ENCODE peak calls at places on chromosomes 2 and 18, in nine cellular contexts. One of them, this sample, is unnamed.

GRCh38 chr2:161237397-161238263 is 70.6 kb upstream of the PSMD14 start:
- DNase-seq in HCT116: no peak
- DNase-seq in spleen: peak; percentile 87
- DNase-seq in H1: no peak
- DNase-seq in GM12892: peak; percentile 19
- DNase-seq in breast epithelium: no peak
- DNase-seq in transverse colon: peak; percentile 62
- DNase-seq in stomach: peak; percentile 49
- DNase-seq in upper lobe of left lung: peak; percentile 31
- DNase-seq in this sample: peak; percentile 83

GRCh38 chr2:7116516-7116915 is 199.3 kb downstream of the RNF144A start:
- DNase-seq in HCT116: no peak
- DNase-seq in spleen: no peak
- DNase-seq in H1: no peak
- DNase-seq in GM12892: no peak
- DNase-seq in breast epithelium: no peak
- DNase-seq in transverse colon: no peak
- DNase-seq in stomach: no peak
- DNase-seq in upper lobe of left lung: no peak
- DNase-seq in this sample: no peak

GRCh38 chr18:3248670-3249359 is 1.2 kb downstream of the MYL12A start:
- DNase-seq in HCT116: no peak
- DNase-seq in spleen: no peak
- DNase-seq in H1: no peak
- DNase-seq in GM12892: no peak
- DNase-seq in breast epithelium: peak; percentile 54
- DNase-seq in transverse colon: peak; percentile 57
- DNase-seq in stomach: no peak
- DNase-seq in upper lobe of left lung: peak; percentile 50
- DNase-seq in this sample: no peak

GRCh38 chr18:49399003-49399402 is 61.4 kb downstream of the DYM start:
- DNase-seq in HCT116: no peak
- DNase-seq in spleen: no peak
- DNase-seq in H1: no peak
- DNase-seq in GM12892: no peak
- DNase-seq in breast epithelium: no peak
- DNase-seq in transverse colon: no peak
- DNase-seq in stomach: no peak
- DNase-seq in upper lobe of left lung: peak; percentile 41
- DNase-seq in this sample: no peak

GRCh38 chr18:27467073-27467472 is 282.0 kb upstream of the CHST9 start:
- DNase-seq in HCT116: no peak
- DNase-seq in spleen: no peak
- DNase-seq in H1: no peak
- DNase-seq in GM12892: no peak
- DNase-seq in breast epithelium: no peak
- DNase-seq in transverse colon: no peak
- DNase-seq in stomach: no peak
- DNase-seq in upper lobe of left lung: no peak
- DNase-seq in this sample: no peak

GRCh38 chr18:3623769-3624545 is 174.0 kb downstream of the TGIF1 start:
- DNase-seq in HCT116: peak; percentile 96
- DNase-seq in spleen: no peak
- DNase-seq in H1: no peak
- DNase-seq in GM12892: no peak
- DNase-seq in breast epithelium: peak; percentile 88
- DNase-seq in transverse colon: peak; percentile 85
- DNase-seq in stomach: peak; percentile 73
- DNase-seq in upper lobe of left lung: peak; percentile 75
- DNase-seq in this sample: peak; percentile 86

GRCh38 chr2:27209621-27210401 is 2.0 kb upstream of the ATRAID start:
- DNase-seq in HCT116: no peak
- DNase-seq in spleen: no peak
- DNase-seq in H1: no peak
- DNase-seq in GM12892: no peak
- DNase-seq in breast epithelium: no peak
- DNase-seq in transverse colon: peak; percentile 22
- DNase-seq in stomach: no peak
- DNase-seq in upper lobe of left lung: no peak
- DNase-seq in this sample: peak; percentile 13

GRCh38 chr2:239008004-239008403 is 160.1 kb downstream of the TWIST2 start:
- DNase-seq in HCT116: no peak
- DNase-seq in spleen: peak; percentile 49
- DNase-seq in H1: no peak
- DNase-seq in GM12892: no peak
- DNase-seq in breast epithelium: no peak
- DNase-seq in transverse colon: no peak
- DNase-seq in stomach: peak; percentile 1
- DNase-seq in upper lobe of left lung: no peak
- DNase-seq in this sample: no peak

GRCh38 chr2:238947243-238947760 is 99.4 kb downstream of the TWIST2 start:
- DNase-seq in HCT116: no peak
- DNase-seq in spleen: peak; percentile 51
- DNase-seq in H1: no peak
- DNase-seq in GM12892: no peak
- DNase-seq in breast epithelium: peak; percentile 5
- DNase-seq in transverse colon: no peak
- DNase-seq in stomach: peak; percentile 14
- DNase-seq in upper lobe of left lung: peak; percentile 9
- DNase-seq in this sample: peak; percentile 40

GRCh38 chr2:54432181-54433020 is 23.7 kb upstream of the SPTBN1 start:
- DNase-seq in HCT116: no peak
- DNase-seq in spleen: no peak
- DNase-seq in H1: no peak
- DNase-seq in GM12892: no peak
- DNase-seq in breast epithelium: no peak
- DNase-seq in transverse colon: no peak
- DNase-seq in stomach: no peak
- DNase-seq in upper lobe of left lung: peak; percentile 56
- DNase-seq in this sample: no peak

GRCh38 chr2:75603477-75603876 is 42.7 kb upstream of the EVA1A start:
- DNase-seq in HCT116: no peak
- DNase-seq in spleen: no peak
- DNase-seq in H1: no peak
- DNase-seq in GM12892: no peak
- DNase-seq in breast epithelium: no peak
- DNase-seq in transverse colon: no peak
- DNase-seq in stomach: no peak
- DNase-seq in upper lobe of left lung: no peak
- DNase-seq in this sample: no peak

GRCh38 chr2:221166283-221166682 is 405.8 kb downstream of the EPHA4 start:
- DNase-seq in HCT116: no peak
- DNase-seq in spleen: no peak
- DNase-seq in H1: no peak
- DNase-seq in GM12892: no peak
- DNase-seq in breast epithelium: no peak
- DNase-seq in transverse colon: no peak
- DNase-seq in stomach: no peak
- DNase-seq in upper lobe of left lung: no peak
- DNase-seq in this sample: no peak

GRCh38 chr2:232009639-232010274 is 48.2 kb downstream of the DIS3L2 start:
- DNase-seq in HCT116: no peak
- DNase-seq in spleen: no peak
- DNase-seq in H1: no peak
- DNase-seq in GM12892: no peak
- DNase-seq in breast epithelium: no peak
- DNase-seq in transverse colon: no peak
- DNase-seq in stomach: no peak
- DNase-seq in upper lobe of left lung: no peak
- DNase-seq in this sample: no peak

GRCh38 chr2:232008907-232009638 is 47.6 kb downstream of the DIS3L2 start:
- DNase-seq in HCT116: no peak
- DNase-seq in spleen: no peak
- DNase-seq in H1: no peak
- DNase-seq in GM12892: no peak
- DNase-seq in breast epithelium: no peak
- DNase-seq in transverse colon: no peak
- DNase-seq in stomach: no peak
- DNase-seq in upper lobe of left lung: no peak
- DNase-seq in this sample: no peak

GRCh38 chr2:232018191-232018590 is 56.7 kb downstream of the DIS3L2 start:
- DNase-seq in HCT116: no peak
- DNase-seq in spleen: no peak
- DNase-seq in H1: no peak
- DNase-seq in GM12892: no peak
- DNase-seq in breast epithelium: no peak
- DNase-seq in transverse colon: no peak
- DNase-seq in stomach: no peak
- DNase-seq in upper lobe of left lung: no peak
- DNase-seq in this sample: no peak

GRCh38 chr2:232014681-232015080 is 53.2 kb downstream of the DIS3L2 start:
- DNase-seq in HCT116: no peak
- DNase-seq in spleen: no peak
- DNase-seq in H1: no peak
- DNase-seq in GM12892: no peak
- DNase-seq in breast epithelium: no peak
- DNase-seq in transverse colon: no peak
- DNase-seq in stomach: no peak
- DNase-seq in upper lobe of left lung: no peak
- DNase-seq in this sample: no peak

GRCh38 chr2:232013701-232014353 is 52.3 kb downstream of the DIS3L2 start:
- DNase-seq in HCT116: no peak
- DNase-seq in spleen: no peak
- DNase-seq in H1: no peak
- DNase-seq in GM12892: no peak
- DNase-seq in breast epithelium: no peak
- DNase-seq in transverse colon: no peak
- DNase-seq in stomach: no peak
- DNase-seq in upper lobe of left lung: no peak
- DNase-seq in this sample: no peak
- TF ChIP-seq POLR2AphosphoS5 in HCT116: no peak
- TF ChIP-seq POLR2AphosphoS5 in spleen: no peak
- TF ChIP-seq POLR2AphosphoS5 in H1: no peak
- TF ChIP-seq POLR2AphosphoS5 in GM12892: no peak
- TF ChIP-seq POLR2AphosphoS5 in breast epithelium: no peak
- TF ChIP-seq POLR2AphosphoS5 in transverse colon: no peak
- TF ChIP-seq POLR2AphosphoS5 in stomach: no peak
- TF ChIP-seq POLR2AphosphoS5 in upper lobe of left lung: no peak
- TF ChIP-seq POLR2AphosphoS5 in this sample: no peak

GRCh38 chr2:217804786-217805678 is 197.8 kb downstream of the TNS1 start:
- DNase-seq in HCT116: no peak
- DNase-seq in spleen: peak; percentile 28
- DNase-seq in H1: no peak
- DNase-seq in GM12892: no peak
- DNase-seq in breast epithelium: no peak
- DNase-seq in transverse colon: no peak
- DNase-seq in stomach: no peak
- DNase-seq in upper lobe of left lung: no peak
- DNase-seq in this sample: no peak
- TF ChIP-seq POLR2AphosphoS5 in HCT116: no peak
- TF ChIP-seq POLR2AphosphoS5 in spleen: no peak
- TF ChIP-seq POLR2AphosphoS5 in H1: no peak
- TF ChIP-seq POLR2AphosphoS5 in GM12892: no peak
- TF ChIP-seq POLR2AphosphoS5 in breast epithelium: no peak
- TF ChIP-seq POLR2AphosphoS5 in transverse colon: no peak
- TF ChIP-seq POLR2AphosphoS5 in stomach: no peak
- TF ChIP-seq POLR2AphosphoS5 in upper lobe of left lung: no peak
- TF ChIP-seq POLR2AphosphoS5 in this sample: no peak

DNA sequence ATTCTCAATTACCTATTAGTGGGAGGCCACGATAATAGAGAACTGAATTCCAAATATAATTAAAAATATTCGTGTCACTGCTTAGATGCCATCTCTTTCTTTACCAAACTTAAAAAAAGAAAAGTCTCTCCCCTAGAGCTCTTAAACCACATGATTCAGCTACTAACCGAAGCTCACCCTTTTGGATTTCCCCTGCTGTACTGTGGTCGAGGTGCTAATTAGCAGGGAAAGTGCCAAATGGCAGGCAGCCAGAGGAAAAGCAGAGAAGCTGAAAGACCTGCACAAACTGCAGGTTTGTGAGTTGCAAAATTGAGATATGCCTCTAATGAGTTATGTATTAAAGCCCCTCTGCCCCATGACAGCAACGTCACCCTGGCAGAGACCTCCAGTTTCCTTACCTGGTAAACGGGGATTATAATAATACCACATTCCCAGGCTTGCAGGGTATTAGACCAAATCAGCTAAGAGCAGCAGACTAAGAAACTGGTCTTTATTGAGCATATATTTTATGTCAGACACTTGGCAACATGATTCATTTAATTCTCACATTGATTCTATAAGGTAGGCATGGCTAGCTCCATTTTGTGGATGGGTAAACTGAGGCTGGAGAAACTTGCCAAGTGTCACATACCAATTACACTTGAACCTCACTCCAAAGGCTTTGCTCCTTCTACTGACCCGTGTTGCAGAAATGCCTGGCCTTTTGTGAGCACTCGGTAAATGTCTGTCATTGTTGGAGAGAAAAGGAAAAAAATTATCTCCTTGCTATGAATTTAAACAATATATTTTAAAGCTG is 259.7 kb downstream of the LPIN1 start:
- DNase-seq in HCT116: no peak
- DNase-seq in spleen: no peak
- DNase-seq in H1: no peak
- DNase-seq in GM12892: no peak
- DNase-seq in breast epithelium: peak; percentile 28
- DNase-seq in transverse colon: peak; percentile 11
- DNase-seq in stomach: peak; percentile 74
- DNase-seq in upper lobe of left lung: peak; percentile 54
- DNase-seq in this sample: no peak
- TF ChIP-seq POLR2AphosphoS5 in HCT116: no peak
- TF ChIP-seq POLR2AphosphoS5 in spleen: no peak
- TF ChIP-seq POLR2AphosphoS5 in H1: no peak
- TF ChIP-seq POLR2AphosphoS5 in GM12892: no peak
- TF ChIP-seq POLR2AphosphoS5 in breast epithelium: no peak
- TF ChIP-seq POLR2AphosphoS5 in transverse colon: no peak
- TF ChIP-seq POLR2AphosphoS5 in stomach: no peak
- TF ChIP-seq POLR2AphosphoS5 in upper lobe of left lung: no peak
- TF ChIP-seq POLR2AphosphoS5 in this sample: no peak

DNA sequence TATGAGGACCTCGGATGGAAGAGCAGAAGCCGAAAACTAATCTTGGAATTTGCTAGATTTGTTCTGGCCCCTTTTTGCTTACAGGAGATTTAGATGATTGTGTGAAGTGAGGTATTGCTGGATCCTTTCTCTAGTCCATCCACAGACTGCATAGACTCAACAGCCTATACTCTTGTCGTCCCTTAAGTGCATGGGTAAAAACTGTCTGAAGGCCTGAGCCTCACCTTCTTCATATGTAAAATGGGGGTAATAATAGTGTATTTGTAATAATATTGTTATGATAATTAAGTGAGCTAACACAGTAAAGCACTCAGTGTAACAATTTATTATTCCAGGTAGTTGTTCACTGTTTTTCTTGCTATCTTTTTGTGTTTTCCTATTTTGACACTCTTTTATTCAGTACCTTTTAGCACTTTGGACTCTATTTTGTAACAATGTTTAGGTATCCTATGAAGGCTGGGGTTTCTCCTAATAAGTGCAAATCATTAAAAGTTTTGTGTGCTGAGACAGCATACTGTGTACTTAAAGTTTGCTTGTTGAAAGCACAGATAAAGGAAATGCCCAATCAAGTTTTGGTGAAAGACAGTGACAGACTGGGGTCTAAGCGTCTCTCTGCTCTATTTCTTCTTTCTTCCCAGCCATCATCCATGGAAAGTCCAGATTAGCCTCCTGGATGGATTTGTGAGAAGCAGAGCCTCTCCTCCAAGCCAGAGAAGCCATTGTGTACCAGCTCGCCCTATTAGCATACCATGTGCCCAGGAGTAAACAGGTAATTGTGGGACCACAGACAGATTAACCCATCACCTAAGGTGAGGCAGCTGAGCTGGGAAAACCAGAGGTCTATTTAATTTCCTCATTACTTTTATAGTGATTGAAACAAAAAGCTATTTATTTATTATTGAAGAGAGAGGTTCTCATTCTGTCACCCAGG is 54.4 kb upstream of the NT5C1B start:
- DNase-seq in HCT116: no peak
- DNase-seq in spleen: no peak
- DNase-seq in H1: no peak
- DNase-seq in GM12892: no peak
- DNase-seq in breast epithelium: no peak
- DNase-seq in transverse colon: no peak
- DNase-seq in stomach: no peak
- DNase-seq in upper lobe of left lung: no peak
- DNase-seq in this sample: no peak
- TF ChIP-seq POLR2AphosphoS5 in HCT116: no peak
- TF ChIP-seq POLR2AphosphoS5 in spleen: no peak
- TF ChIP-seq POLR2AphosphoS5 in H1: no peak
- TF ChIP-seq POLR2AphosphoS5 in GM12892: no peak
- TF ChIP-seq POLR2AphosphoS5 in breast epithelium: no peak
- TF ChIP-seq POLR2AphosphoS5 in transverse colon: no peak
- TF ChIP-seq POLR2AphosphoS5 in stomach: no peak
- TF ChIP-seq POLR2AphosphoS5 in upper lobe of left lung: no peak
- TF ChIP-seq POLR2AphosphoS5 in this sample: no peak